ENCODE peak calls at places on chromosomes 5 and 9, in eight cellular contexts. V is stomach, H is cardiac muscle cell, D is tibial artery, P is BE2C, A is heart left ventricle, U is Peyer's patch, Z is left ventricle myocardium inferior. L is an unnamed sample.
A peak's percentile ranks its signal among the peaks of the same experiment; 100 is the strongest.

GRCh38 chr9:132973713-132974112 is 4.8 kb upstream of the GFI1B start:
- DNase-seq in V (no peak), H (no peak), D (no peak), P (no peak), A (no peak), U (no peak), Z (no peak), L (no peak)

GRCh38 chr5:157820593-157821252 is 38.2 kb downstream of the CLINT1 start:
- DNase-seq in V (no peak), H (peak; percentile 66), D (no peak), P (peak; percentile 40), A (peak; percentile 22), U (no peak), Z (no peak), L (peak; percentile 34)

GRCh38 chr5:140109050-140109817 is 4.7 kb upstream of the PURA start:
- DNase-seq in V (no peak), H (no peak), D (no peak), P (no peak), A (peak; percentile 9), U (no peak), Z (no peak), L (no peak)

GRCh38 chr5:15132816-15133405 is 261.3 kb upstream of the ANKH start:
- DNase-seq in V (no peak), H (no peak), D (no peak), P (no peak), A (no peak), U (no peak), Z (no peak), L (no peak)

GRCh38 chr5:173618927-173619519 is 2.6 kb upstream of the BOD1 start:
- DNase-seq in V (peak; percentile 53), H (peak; percentile 74), D (peak; percentile 49), P (peak; percentile 48), A (peak; percentile 24), U (no peak), Z (no peak), L (peak; percentile 18)

GRCh38 chr5:57825026-57825683 is 342.5 kb upstream of the ACTBL2 start:
- DNase-seq in V (no peak), H (no peak), D (no peak), P (no peak), A (no peak), U (no peak), Z (no peak), L (peak; percentile 99)

GRCh38 chr9:14994738-14995137 is 84.5 kb upstream of the FREM1 start:
- DNase-seq in V (no peak), H (no peak), D (no peak), P (no peak), A (no peak), U (no peak), Z (no peak), L (no peak)

GRCh38 chr9:124342946-124343485 is 72.2 kb downstream of the PSMB7 start:
- DNase-seq in V (no peak), H (no peak), D (peak; percentile 74), P (peak; percentile 67), A (peak; percentile 21), U (no peak), Z (peak; percentile 26), L (peak; percentile 86)

GRCh38 chr5:52743970-52744369 is 43.7 kb upstream of the ITGA1 start:
- DNase-seq in V (no peak), H (no peak), D (no peak), P (no peak), A (no peak), U (no peak), Z (no peak), L (peak; percentile 73)

GRCh38 chr9:29556746-29557145 is 1983.5 kb upstream of the C9orf72 start:
- DNase-seq in V (no peak), H (no peak), D (no peak), P (no peak), A (no peak), U (no peak), Z (no peak), L (no peak)

GRCh38 chr5:133407277-133407632 is 205.1 kb downstream of the FSTL4 start:
- DNase-seq in V (no peak), H (no peak), D (no peak), P (no peak), A (no peak), U (no peak), Z (no peak), L (no peak)

GRCh38 chr5:62306494-62307363 is 723 bp downstream of the KIF2A start:
- DNase-seq in V (peak; percentile 38), H (peak; percentile 74), D (peak; percentile 55), P (peak; percentile 68), A (peak; percentile 32), U (peak; percentile 61), Z (peak; percentile 23), L (peak; percentile 34)

GRCh38 chr9:125825762-125826161 is 78.6 kb downstream of the PBX3 start:
- DNase-seq in V (no peak), H (no peak), D (no peak), P (no peak), A (no peak), U (no peak), Z (no peak), L (no peak)

GRCh38 chr9:133533878-133534277 is 626 bp upstream of the ADAMTSL2 start:
- DNase-seq in V (no peak), H (no peak), D (no peak), P (peak; percentile 56), A (no peak), U (no peak), Z (no peak), L (no peak)

GRCh38 chr9:93967020-93967803 is 12.1 kb upstream of the BARX1 start:
- DNase-seq in V (no peak), H (no peak), D (no peak), P (no peak), A (no peak), U (no peak), Z (no peak), L (no peak)

GRCh38 chr5:96752341-96753016 is 55.3 kb downstream of the ERAP1 start:
- DNase-seq in V (no peak), H (peak; percentile 80), D (no peak), P (peak; percentile 66), A (peak; percentile 38), U (no peak), Z (no peak), L (peak; percentile 28)

GRCh38 chr9:137312852-137313325 is 10.8 kb upstream of the NRARP start:
- DNase-seq in V (no peak), H (no peak), D (no peak), P (peak; percentile 9), A (no peak), U (peak; percentile 52), Z (peak; percentile 12), L (no peak)

GRCh38 chr9:98255578-98256296 is at the start of gene TBC1D2:
- DNase-seq in V (peak; percentile 99), H (peak; percentile 93), D (peak; percentile 95), P (peak; percentile 94), A (peak; percentile 95), U (peak; percentile 99), Z (peak; percentile 97), L (peak; percentile 79)
- TF ChIP-seq CTCF in V (peak; percentile 33), H (peak; percentile 28), D (peak; percentile 12), P (peak; percentile 6), A (peak; percentile 3), U (no peak), Z (peak; percentile 28), L (peak; percentile 3)

GRCh38 chr5:54669845-54670635 is 152.5 kb downstream of the SNX18 start:
- DNase-seq in V (no peak), H (no peak), D (no peak), P (peak; percentile 57), A (no peak), U (no peak), Z (no peak), L (no peak)

GRCh38 chr5:54671111-54671531 is 153.6 kb downstream of the SNX18 start:
- DNase-seq in V (no peak), H (no peak), D (no peak), P (no peak), A (no peak), U (no peak), Z (no peak), L (no peak)

GRCh38 chr5:54673523-54674225 is 156.1 kb downstream of the SNX18 start:
- DNase-seq in V (peak; percentile 44), H (peak; percentile 40), D (peak; percentile 74), P (no peak), A (peak; percentile 52), U (no peak), Z (peak; percentile 35), L (no peak)

GRCh38 chr5:54669285-54669684 is 151.7 kb downstream of the SNX18 start:
- DNase-seq in V (no peak), H (no peak), D (no peak), P (no peak), A (no peak), U (no peak), Z (no peak), L (peak; percentile 79)

GRCh38 chr5:54672867-54673266 is 155.3 kb downstream of the SNX18 start:
- DNase-seq in V (no peak), H (no peak), D (no peak), P (no peak), A (no peak), U (no peak), Z (no peak), L (no peak)
- H3K4me1 ChIP-seq in V (peaks cover 57% of the 10 kb centered on the region), H (peaks cover 6% of the 10 kb centered on the region), D (no peaks in the 10 kb centered on the region), P (peaks cover 2% of the 10 kb centered on the region), A (no peaks in the 10 kb centered on the region), U (no peaks in the 10 kb centered on the region), Z (no peaks in the 10 kb centered on the region), L (peaks cover 12% of the 10 kb centered on the region)

DNA sequence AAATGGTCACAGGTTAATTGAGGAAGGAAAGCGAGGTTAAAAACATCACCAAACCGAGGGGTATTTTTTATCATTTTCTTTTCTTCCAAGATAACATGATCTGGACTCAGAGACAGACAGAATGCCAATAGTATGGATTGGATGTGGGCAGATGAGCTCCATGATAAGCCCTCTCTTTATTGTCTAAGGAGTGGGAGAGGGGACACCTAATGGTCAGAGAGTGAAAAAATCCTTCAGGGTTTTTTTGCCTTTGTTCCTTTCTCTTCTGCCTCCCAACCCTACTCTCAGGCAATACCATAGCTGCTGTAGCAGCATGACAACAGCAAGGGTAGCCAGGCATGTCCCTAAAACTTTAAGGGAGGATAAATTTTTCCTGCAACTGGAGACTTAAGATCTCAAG is 94.7 kb downstream of the DIRAS2 start:
- DNase-seq in V (no peak), H (no peak), D (no peak), P (no peak), A (no peak), U (no peak), Z (no peak), L (no peak)
- TF ChIP-seq CTCF in V (no peak), H (peak; percentile 6), D (no peak), P (peak; percentile 53), A (no peak), U (no peak), Z (no peak), L (peak; percentile 11)

GRCh38 chr9:89892053-89892419 is 287.2 kb downstream of the GADD45G start:
- DNase-seq in V (no peak), H (no peak), D (no peak), P (no peak), A (no peak), U (no peak), Z (no peak), L (no peak)

GRCh38 chr9:89888677-89889076 is 283.9 kb downstream of the GADD45G start:
- DNase-seq in V (peak; percentile 26), H (no peak), D (no peak), P (no peak), A (no peak), U (no peak), Z (no peak), L (no peak)

GRCh38 chr9:89889865-89890264 is 285.1 kb downstream of the GADD45G start:
- DNase-seq in V (no peak), H (no peak), D (no peak), P (no peak), A (no peak), U (no peak), Z (no peak), L (no peak)

GRCh38 chr9:89891221-89892052 is 286.6 kb downstream of the GADD45G start:
- DNase-seq in V (peak; percentile 36), H (no peak), D (peak; percentile 65), P (no peak), A (no peak), U (no peak), Z (peak; percentile 61), L (no peak)

GRCh38 chr9:89890326-89890980 is 285.6 kb downstream of the GADD45G start:
- DNase-seq in V (no peak), H (no peak), D (no peak), P (no peak), A (no peak), U (no peak), Z (no peak), L (no peak)
- H3K4me1 ChIP-seq in V (peaks cover 32% of the 10 kb centered on the region), H (peaks cover 7% of the 10 kb centered on the region), D (no peaks in the 10 kb centered on the region), P (no peaks in the 10 kb centered on the region), A (no peaks in the 10 kb centered on the region), U (peaks cover 25% of the 10 kb centered on the region), Z (peaks cover 51% of the 10 kb centered on the region), L (peaks cover 12% of the 10 kb centered on the region)

L was measured in astrocyte.